ENCODE peak calls at places on chromosome 1, in ten cellular contexts. One of them, this sample, is unnamed.

GRCh38 chr1:92315766-92316413 is 17.0 kb downstream of the RPAP2 start:
- DNase-seq in suprapubic skin: no peak
- DNase-seq in brain microvascular endothelial cell: no peak
- DNase-seq in PC-9: no peak
- DNase-seq in GM12865: no peak
- DNase-seq in HepG2: no peak
- DNase-seq in fibroblast of mammary gland: no peak
- DNase-seq in cardiac muscle cell: no peak
- DNase-seq in AG10803: no peak
- DNase-seq in H9: no peak
- DNase-seq in this sample: no peak

GRCh38 chr1:110328274-110328673 is 10.9 kb upstream of the RBM15 start:
- DNase-seq in suprapubic skin: no peak
- DNase-seq in brain microvascular endothelial cell: no peak
- DNase-seq in PC-9: peak
- DNase-seq in GM12865: no peak
- DNase-seq in HepG2: no peak
- DNase-seq in fibroblast of mammary gland: no peak
- DNase-seq in cardiac muscle cell: peak
- DNase-seq in AG10803: no peak
- DNase-seq in H9: no peak
- DNase-seq in this sample: no peak

GRCh38 chr1:65524931-65525296 is 104.4 kb downstream of the LEPR start:
- DNase-seq in suprapubic skin: no peak
- DNase-seq in brain microvascular endothelial cell: no peak
- DNase-seq in PC-9: no peak
- DNase-seq in GM12865: no peak
- DNase-seq in HepG2: no peak
- DNase-seq in fibroblast of mammary gland: no peak
- DNase-seq in cardiac muscle cell: no peak
- DNase-seq in AG10803: no peak
- DNase-seq in H9: no peak
- DNase-seq in this sample: no peak

GRCh38 chr1:54465351-54465811 is 59.2 kb upstream of the SSBP3 start:
- DNase-seq in suprapubic skin: no peak
- DNase-seq in brain microvascular endothelial cell: no peak
- DNase-seq in PC-9: no peak
- DNase-seq in GM12865: no peak
- DNase-seq in HepG2: no peak
- DNase-seq in fibroblast of mammary gland: no peak
- DNase-seq in cardiac muscle cell: no peak
- DNase-seq in AG10803: no peak
- DNase-seq in H9: no peak
- DNase-seq in this sample: no peak

GRCh38 chr1:15323351-15323988 is 76.4 kb downstream of the FHAD1 start:
- DNase-seq in suprapubic skin: peak
- DNase-seq in brain microvascular endothelial cell: peak
- DNase-seq in PC-9: peak
- DNase-seq in GM12865: peak
- DNase-seq in HepG2: peak
- DNase-seq in fibroblast of mammary gland: peak
- DNase-seq in cardiac muscle cell: peak
- DNase-seq in AG10803: peak
- DNase-seq in H9: peak
- DNase-seq in this sample: peak

GRCh38 chr1:42340093-42340492 is 5.1 kb upstream of the FOXJ3 start:
- DNase-seq in suprapubic skin: no peak
- DNase-seq in brain microvascular endothelial cell: no peak
- DNase-seq in PC-9: peak
- DNase-seq in GM12865: no peak
- DNase-seq in HepG2: peak
- DNase-seq in fibroblast of mammary gland: peak
- DNase-seq in cardiac muscle cell: no peak
- DNase-seq in AG10803: no peak
- DNase-seq in H9: no peak
- DNase-seq in this sample: peak

GRCh38 chr1:160837558-160838205 is 25.0 kb downstream of the CD244 start:
- DNase-seq in suprapubic skin: no peak
- DNase-seq in brain microvascular endothelial cell: peak
- DNase-seq in PC-9: peak
- DNase-seq in GM12865: peak
- DNase-seq in HepG2: no peak
- DNase-seq in fibroblast of mammary gland: no peak
- DNase-seq in cardiac muscle cell: peak
- DNase-seq in AG10803: peak
- DNase-seq in H9: no peak
- DNase-seq in this sample: peak

GRCh38 chr1:89363196-89363595 is 663 bp upstream of the GBP6 start:
- DNase-seq in suprapubic skin: no peak
- DNase-seq in brain microvascular endothelial cell: no peak
- DNase-seq in PC-9: no peak
- DNase-seq in GM12865: peak
- DNase-seq in HepG2: no peak
- DNase-seq in fibroblast of mammary gland: no peak
- DNase-seq in cardiac muscle cell: peak
- DNase-seq in AG10803: peak
- DNase-seq in H9: no peak
- DNase-seq in this sample: no peak

GRCh38 chr1:41664861-41665640 is 180.6 kb upstream of the EDN2 start:
- DNase-seq in suprapubic skin: no peak
- DNase-seq in brain microvascular endothelial cell: peak
- DNase-seq in PC-9: peak
- DNase-seq in GM12865: no peak
- DNase-seq in HepG2: no peak
- DNase-seq in fibroblast of mammary gland: peak
- DNase-seq in cardiac muscle cell: peak
- DNase-seq in AG10803: peak
- DNase-seq in H9: peak
- DNase-seq in this sample: peak

DNA sequence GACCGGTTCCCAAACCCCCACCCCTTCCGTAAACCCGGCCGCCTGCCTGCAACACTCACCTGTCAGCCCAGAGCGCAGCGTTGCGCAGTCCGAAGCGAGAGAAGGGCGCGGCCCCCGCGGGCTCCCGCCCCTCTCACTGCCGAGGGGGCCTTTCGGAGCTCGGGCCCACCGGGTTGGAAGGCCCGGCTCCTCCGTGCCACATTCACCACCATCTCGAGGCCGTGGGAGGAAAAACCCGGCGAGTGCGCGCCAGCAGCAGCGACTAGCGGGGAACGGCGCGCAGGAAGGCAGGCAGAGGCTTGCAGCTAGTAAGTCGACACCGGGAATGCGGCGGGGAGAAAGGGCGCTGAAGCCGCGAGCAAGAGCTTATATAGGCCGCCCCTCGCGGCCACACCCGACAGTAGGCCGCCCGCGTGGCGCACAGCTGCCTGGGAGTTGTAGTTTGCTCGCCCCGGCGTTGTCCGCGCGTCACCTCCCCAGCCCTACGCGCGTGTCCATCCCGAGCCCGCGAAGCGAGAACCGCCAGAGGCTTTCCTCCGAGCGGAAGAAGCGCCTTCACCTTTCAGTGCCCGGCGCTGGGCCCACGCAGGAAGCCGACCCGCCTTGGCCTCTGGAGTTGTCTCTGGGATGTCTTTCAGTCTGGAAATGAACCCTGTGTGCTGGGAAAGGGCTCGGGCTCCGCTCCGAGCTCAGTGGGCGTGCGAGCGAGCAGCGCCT is 10.4 kb upstream of the RAB42 start:
- DNase-seq in suprapubic skin: peak
- DNase-seq in brain microvascular endothelial cell: peak
- DNase-seq in PC-9: peak
- DNase-seq in GM12865: peak
- DNase-seq in HepG2: peak
- DNase-seq in fibroblast of mammary gland: peak
- DNase-seq in cardiac muscle cell: peak
- DNase-seq in AG10803: peak
- DNase-seq in H9: peak
- DNase-seq in this sample: peak
- TF ChIP-seq CTCF in suprapubic skin: no peak
- TF ChIP-seq CTCF in brain microvascular endothelial cell: no peak
- TF ChIP-seq CTCF in PC-9: no peak
- TF ChIP-seq CTCF in GM12865: no peak
- TF ChIP-seq CTCF in HepG2: peak
- TF ChIP-seq CTCF in fibroblast of mammary gland: no peak
- TF ChIP-seq CTCF in cardiac muscle cell: no peak
- TF ChIP-seq CTCF in AG10803: no peak
- TF ChIP-seq CTCF in H9: no peak
- TF ChIP-seq CTCF in this sample: no peak

DNA sequence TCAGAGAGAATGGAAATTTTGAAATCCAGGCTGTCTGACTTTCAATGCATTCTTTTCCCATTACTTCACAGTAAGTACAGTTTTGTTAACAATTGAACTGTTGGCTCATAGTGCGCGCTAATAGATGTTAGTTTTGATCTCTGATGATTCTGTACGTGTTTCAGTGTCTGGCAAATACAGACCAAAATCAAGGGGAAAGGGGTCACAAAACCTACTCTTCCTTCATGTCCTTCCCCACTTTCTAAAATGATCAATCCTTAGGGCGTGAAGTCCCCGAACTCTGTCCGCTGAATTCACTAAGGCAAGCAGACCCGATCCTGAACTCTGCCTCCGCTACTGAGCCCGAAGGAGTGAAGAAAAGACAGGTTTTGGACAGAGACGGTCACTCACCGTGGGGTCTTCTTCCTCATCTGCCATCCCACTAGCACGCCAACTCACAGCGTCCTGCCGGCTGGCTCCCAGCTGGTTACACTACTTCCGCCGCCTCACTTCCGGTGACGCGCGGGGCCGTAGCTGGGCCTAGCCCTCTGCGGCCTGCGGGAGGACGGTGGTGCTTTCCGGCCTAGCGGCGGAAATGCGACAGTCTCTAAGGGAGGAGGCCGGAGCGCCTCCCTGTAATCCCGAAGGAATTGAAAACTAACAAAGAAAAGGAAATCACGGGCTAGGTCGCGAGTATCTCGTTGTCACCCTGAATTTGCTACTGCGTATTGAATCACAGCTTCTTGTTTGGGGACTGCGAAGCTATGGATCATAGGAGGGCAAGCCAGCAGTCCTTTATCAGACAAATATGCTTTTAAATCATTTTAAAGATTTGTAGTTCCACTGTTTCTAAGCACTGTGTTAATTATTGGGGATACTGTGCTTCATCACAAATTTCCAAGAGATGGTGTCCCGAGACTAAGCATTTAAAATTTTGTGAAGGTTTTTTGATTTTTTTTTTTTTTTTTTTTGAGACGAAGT is at the start of gene TAF13:
- DNase-seq in suprapubic skin: peak
- DNase-seq in brain microvascular endothelial cell: peak
- DNase-seq in PC-9: peak
- DNase-seq in GM12865: peak
- DNase-seq in HepG2: peak
- DNase-seq in fibroblast of mammary gland: peak
- DNase-seq in cardiac muscle cell: peak
- DNase-seq in AG10803: peak
- DNase-seq in H9: peak
- DNase-seq in this sample: peak
- TF ChIP-seq CTCF in suprapubic skin: peak
- TF ChIP-seq CTCF in brain microvascular endothelial cell: peak
- TF ChIP-seq CTCF in PC-9: peak
- TF ChIP-seq CTCF in GM12865: no peak
- TF ChIP-seq CTCF in HepG2: peak
- TF ChIP-seq CTCF in fibroblast of mammary gland: no peak
- TF ChIP-seq CTCF in cardiac muscle cell: peak
- TF ChIP-seq CTCF in AG10803: peak
- TF ChIP-seq CTCF in H9: peak
- TF ChIP-seq CTCF in this sample: peak

DNA sequence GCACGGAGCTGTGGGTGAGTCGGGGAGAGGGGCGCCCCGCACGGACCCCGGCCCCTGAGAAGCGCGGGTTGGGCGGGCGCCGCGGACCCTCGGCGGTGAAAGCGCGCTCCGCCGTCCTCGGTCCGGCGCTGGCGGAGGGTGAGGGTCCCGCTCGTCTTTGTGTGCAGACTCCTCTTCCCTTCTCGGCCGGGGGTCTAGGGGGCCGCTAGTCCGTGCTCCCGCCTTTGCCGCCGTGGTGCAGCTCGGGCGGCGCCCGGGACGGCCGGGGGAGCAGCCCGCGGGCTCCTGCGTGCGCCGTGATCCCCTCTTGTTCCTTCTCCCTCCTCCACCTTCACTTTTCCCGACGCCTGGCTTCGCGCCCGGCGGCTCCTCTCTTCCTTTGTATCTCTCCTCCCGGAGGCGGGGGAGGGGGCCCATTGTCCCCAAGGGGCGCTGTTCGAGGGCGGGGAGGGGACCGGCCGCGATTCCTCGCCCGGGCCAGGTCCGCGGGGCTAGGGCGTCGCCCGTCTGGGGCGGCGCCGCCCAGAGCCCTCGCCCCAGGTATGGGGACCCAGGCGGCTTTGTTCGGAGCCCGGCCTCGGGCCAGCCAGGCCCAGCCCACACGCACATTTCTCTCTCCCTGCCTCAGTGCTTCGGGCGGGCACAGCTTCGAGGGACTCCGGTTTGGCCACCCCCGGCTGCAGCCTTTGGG is 519 bp downstream of the FNBP1L start:
- DNase-seq in suprapubic skin: peak
- DNase-seq in brain microvascular endothelial cell: no peak
- DNase-seq in PC-9: peak
- DNase-seq in GM12865: no peak
- DNase-seq in HepG2: peak
- DNase-seq in fibroblast of mammary gland: peak
- DNase-seq in cardiac muscle cell: peak
- DNase-seq in AG10803: no peak
- DNase-seq in H9: peak
- DNase-seq in this sample: peak
- TF ChIP-seq CTCF in suprapubic skin: no peak
- TF ChIP-seq CTCF in brain microvascular endothelial cell: no peak
- TF ChIP-seq CTCF in PC-9: no peak
- TF ChIP-seq CTCF in GM12865: no peak
- TF ChIP-seq CTCF in HepG2: no peak
- TF ChIP-seq CTCF in fibroblast of mammary gland: no peak
- TF ChIP-seq CTCF in cardiac muscle cell: no peak
- TF ChIP-seq CTCF in AG10803: no peak
- TF ChIP-seq CTCF in H9: peak
- TF ChIP-seq CTCF in this sample: no peak

GRCh38 chr1:72557446-72558049 is 275.2 kb upstream of the NEGR1 start:
- DNase-seq in suprapubic skin: no peak
- DNase-seq in brain microvascular endothelial cell: peak
- DNase-seq in PC-9: no peak
- DNase-seq in GM12865: peak
- DNase-seq in HepG2: no peak
- DNase-seq in fibroblast of mammary gland: peak
- DNase-seq in cardiac muscle cell: peak
- DNase-seq in AG10803: peak
- DNase-seq in H9: peak
- DNase-seq in this sample: peak
- TF ChIP-seq CTCF in suprapubic skin: no peak
- TF ChIP-seq CTCF in brain microvascular endothelial cell: peak
- TF ChIP-seq CTCF in PC-9: no peak
- TF ChIP-seq CTCF in GM12865: no peak
- TF ChIP-seq CTCF in HepG2: no peak
- TF ChIP-seq CTCF in fibroblast of mammary gland: peak
- TF ChIP-seq CTCF in cardiac muscle cell: peak
- TF ChIP-seq CTCF in AG10803: peak
- TF ChIP-seq CTCF in H9: peak
- TF ChIP-seq CTCF in this sample: peak

GRCh38 chr1:169133801-169134558 is 27.5 kb downstream of the ATP1B1 start:
- DNase-seq in suprapubic skin: no peak
- DNase-seq in brain microvascular endothelial cell: no peak
- DNase-seq in PC-9: no peak
- DNase-seq in GM12865: peak
- DNase-seq in HepG2: no peak
- DNase-seq in fibroblast of mammary gland: peak
- DNase-seq in cardiac muscle cell: peak
- DNase-seq in AG10803: peak
- DNase-seq in H9: no peak
- DNase-seq in this sample: peak
- TF ChIP-seq CTCF in suprapubic skin: no peak
- TF ChIP-seq CTCF in brain microvascular endothelial cell: peak
- TF ChIP-seq CTCF in PC-9: peak
- TF ChIP-seq CTCF in GM12865: peak
- TF ChIP-seq CTCF in HepG2: peak
- TF ChIP-seq CTCF in fibroblast of mammary gland: peak
- TF ChIP-seq CTCF in cardiac muscle cell: peak
- TF ChIP-seq CTCF in AG10803: peak
- TF ChIP-seq CTCF in H9: peak
- TF ChIP-seq CTCF in this sample: peak

This sample was measured in foreskin fibroblast.